ENCODE peak calls at places on chromosomes 11 and 22, in ten cellular contexts. U is endothelial cell of umbilical vein, T is ovary, Q is adrenal gland, Y is IMR-90, K is K562, E is sigmoid colon, R is stomach, G is A549, O is NB4. P is an unnamed sample.

GRCh38 chr11:2825886-2826678 is 59.5 kb downstream of the CDKN1C start:
- DNase-seq in G (peak), Y (peak), Q (peak), T (peak), U (peak), R (no peak), K (no peak), E (peak), O (peak), P (peak)

GRCh38 chr22:36430863-36431262 is 43.1 kb upstream of the MYH9 start:
- DNase-seq in Y (peak), K (peak), E (no peak), U (peak), Q (no peak), G (no peak), R (no peak), O (no peak), T (no peak), P (no peak)

GRCh38 chr22:46851311-46851710 is 88.9 kb downstream of the TBC1D22A start:
- DNase-seq in Q (no peak), Y (no peak), R (no peak), G (no peak), E (no peak), U (no peak), K (no peak), T (no peak), O (no peak), P (no peak)

GRCh38 chr11:121469910-121470309 is 17.1 kb upstream of the SORL1-AS1 start:
- DNase-seq in Y (no peak), U (no peak), T (no peak), Q (no peak), R (no peak), K (no peak), O (no peak), G (no peak), E (no peak), P (no peak)

GRCh38 chr11:2729841-2730240 is 30.0 kb upstream of the KCNQ1OT1 start:
- DNase-seq in E (no peak), Q (no peak), T (no peak), Y (no peak), O (no peak), G (no peak), K (no peak), U (no peak), R (no peak), P (no peak)

GRCh38 chr22:24578355-24579241 is 14.3 kb downstream of the LRRC75B start:
- DNase-seq in U (no peak), O (no peak), E (no peak), K (no peak), R (no peak), G (no peak), Y (peak), Q (no peak), T (no peak), P (no peak)

GRCh38 chr11:83140691-83141455 is 16.1 kb upstream of the PCF11 start:
- DNase-seq in E (no peak), R (no peak), K (no peak), Y (no peak), U (no peak), G (no peak), T (no peak), Q (no peak), O (peak), P (no peak)

GRCh38 chr11:1269957-1270356 is 39.5 kb downstream of the TOLLIP start:
- DNase-seq in R (no peak), K (no peak), G (no peak), U (no peak), Y (no peak), Q (no peak), O (no peak), E (no peak), T (no peak), P (no peak)

GRCh38 chr22:37504964-37505363 is 14.3 kb downstream of the CARD10 start:
- DNase-seq in U (no peak), G (no peak), K (no peak), R (no peak), E (no peak), T (no peak), Q (no peak), Y (no peak), O (no peak), P (no peak)

GRCh38 chr11:123183391-123184099 is 11.5 kb downstream of the CLMP start:
- DNase-seq in Q (no peak), K (no peak), E (no peak), U (no peak), O (no peak), T (no peak), R (no peak), Y (no peak), G (no peak), P (no peak)

GRCh38 chr11:2800655-2801531 is 84.7 kb downstream of the CDKN1C start:
- DNase-seq in U (no peak), R (peak), G (no peak), E (peak), Y (no peak), T (peak), Q (peak), O (no peak), K (no peak), P (no peak)

GRCh38 chr11:22343411-22344032 is 5.3 kb downstream of the SLC17A6 start:
- DNase-seq in U (no peak), Y (no peak), R (no peak), E (no peak), K (no peak), T (no peak), Q (no peak), G (no peak), O (no peak), P (no peak)

GRCh38 chr11:19951558-19952083 is 208.7 kb downstream of the DBX1 start:
- DNase-seq in R (no peak), U (peak), Q (no peak), O (peak), T (no peak), G (peak), K (peak), Y (peak), E (no peak), P (no peak)

GRCh38 chr22:20956258-20957117 is 10.6 kb upstream of the AIFM3 start:
- DNase-seq in R (no peak), U (no peak), E (no peak), O (no peak), G (peak), Y (peak), T (no peak), K (no peak), Q (no peak), P (no peak)

GRCh38 chr11:2808850-2809847 is 76.4 kb downstream of the CDKN1C start:
- DNase-seq in Q (peak), O (peak), G (no peak), T (peak), R (no peak), U (no peak), Y (no peak), E (peak), K (no peak), P (no peak)

GRCh38 chr11:70031631-70032469 is 46.3 kb upstream of the ANO1 start:
- DNase-seq in Q (no peak), U (no peak), O (no peak), K (no peak), R (no peak), T (no peak), Y (no peak), G (no peak), E (no peak), P (no peak)

GRCh38 chr22:47872761-47873535 is 1110.5 kb downstream of the TBC1D22A start:
- DNase-seq in E (no peak), T (no peak), U (no peak), Y (no peak), O (no peak), R (no peak), Q (no peak), K (no peak), G (no peak), P (no peak)

GRCh38 chr11:17570034-17570433 is 23.0 kb downstream of the OTOG start:
- DNase-seq in O (no peak), G (no peak), T (no peak), K (no peak), Q (no peak), Y (no peak), E (no peak), U (no peak), R (no peak), P (no peak)

GRCh38 chr11:30468881-30469280 is 117.3 kb downstream of the MPPED2 start:
- DNase-seq in O (no peak), K (no peak), U (peak), Y (no peak), Q (no peak), R (no peak), E (no peak), G (no peak), T (no peak), P (no peak)

GRCh38 chr11:109320595-109320994 is 101.4 kb upstream of the C11orf87 start:
- DNase-seq in K (no peak), Q (peak), T (no peak), G (no peak), R (no peak), O (no peak), E (no peak), U (peak), Y (peak), P (peak)

GRCh38 chr11:35003658-35004057 is 87.2 kb downstream of the PDHX start:
- DNase-seq in O (no peak), Y (peak), G (no peak), K (no peak), U (no peak), R (no peak), T (no peak), E (no peak), Q (no peak), P (no peak)

GRCh38 chr22:31945478-31945815 is 1.1 kb downstream of the YWHAH start:
- DNase-seq in Q (no peak), K (no peak), E (no peak), R (no peak), G (no peak), T (no peak), Y (no peak), U (no peak), O (peak), P (no peak)

GRCh38 chr11:70090989-70091388 is 12.9 kb downstream of the ANO1 start:
- DNase-seq in R (no peak), K (no peak), U (no peak), T (no peak), O (no peak), Q (no peak), E (peak), G (no peak), Y (peak), P (no peak)

GRCh38 chr11:7664867-7665266 is 8.4 kb downstream of the CYB5R2 start:
- DNase-seq in T (no peak), Q (no peak), Y (no peak), E (no peak), K (no peak), R (no peak), G (no peak), O (no peak), U (no peak), P (no peak)

GRCh38 chr11:56905936-56906335 is 82.8 kb upstream of the OR5AK2 start:
- DNase-seq in E (no peak), U (no peak), R (no peak), Y (no peak), K (no peak), T (no peak), O (no peak), G (no peak), Q (no peak), P (no peak)

GRCh38 chr22:37607010-37607911 is 1.4 kb upstream of the GGA1 start:
- DNase-seq in O (peak), T (peak), G (peak), Q (peak), Y (peak), K (peak), R (peak), E (peak), U (peak), P (peak)

GRCh38 chr11:120184946-120185677 is 25.7 kb upstream of the OAF start:
- DNase-seq in Q (peak), O (no peak), E (peak), G (no peak), K (no peak), Y (peak), R (peak), T (peak), U (no peak), P (no peak)
- TF ChIP-seq POLR2A in Q (no peak), O (no peak), E (peak), G (no peak), K (no peak), Y (no peak), R (no peak), T (peak), U (no peak), P (no peak)

GRCh38 chr11:114297806-114298700 is 1.9 kb downstream of the NNMT start:
- DNase-seq in O (no peak), E (no peak), U (no peak), K (peak), Y (no peak), Q (no peak), R (no peak), G (no peak), T (no peak), P (no peak)

GRCh38 chr11:114298701-114299090 is 2.5 kb downstream of the NNMT start:
- DNase-seq in U (no peak), Y (no peak), Q (no peak), T (no peak), G (no peak), K (no peak), R (no peak), O (no peak), E (no peak), P (no peak)

GRCh38 chr11:114296979-114297372 is 777 bp downstream of the NNMT start:
- DNase-seq in T (no peak), K (no peak), Y (no peak), O (no peak), U (no peak), E (no peak), Q (no peak), R (no peak), G (no peak), P (no peak)

GRCh38 chr11:114295676-114296081 is 520 bp upstream of the NNMT start:
- DNase-seq in Q (no peak), G (no peak), O (no peak), R (no peak), T (no peak), E (no peak), U (no peak), Y (no peak), K (no peak), P (no peak)

DNA sequence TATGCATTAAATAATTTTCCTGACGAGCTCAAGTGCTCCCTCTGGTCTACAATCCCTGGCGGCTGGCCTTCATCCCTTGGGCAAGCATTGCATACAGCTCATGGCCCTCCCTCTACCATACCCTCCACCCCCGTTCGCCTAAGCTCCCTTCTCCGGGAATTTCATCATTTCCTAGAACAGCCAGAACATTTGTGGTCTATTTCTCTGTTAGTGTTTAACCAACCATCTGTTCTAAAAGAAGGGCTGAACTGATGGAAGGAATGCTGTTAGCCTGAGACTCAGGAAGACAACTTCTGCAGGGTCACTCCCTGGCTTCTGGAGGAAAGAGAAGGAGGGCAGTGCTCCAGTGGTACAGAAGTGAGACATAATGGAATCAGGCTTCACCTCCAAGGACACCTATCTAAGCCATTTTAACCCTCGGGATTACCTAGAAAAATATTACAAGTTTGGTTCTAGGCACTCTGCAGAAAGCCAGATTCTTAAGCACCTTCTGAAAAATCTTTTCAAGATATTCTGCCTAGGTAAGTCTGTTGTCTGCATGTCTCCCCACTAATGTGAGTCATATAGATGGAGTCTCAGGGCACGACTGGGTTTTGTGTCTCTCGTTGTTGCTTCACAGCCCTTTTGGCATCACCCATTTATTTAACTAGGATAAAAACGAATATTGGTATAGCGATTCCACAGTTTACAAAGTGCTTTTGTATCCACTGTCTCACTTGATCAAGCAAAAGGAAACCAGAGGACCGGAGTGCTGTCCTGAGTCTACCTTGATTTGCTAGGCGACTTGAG is at the start of gene NNMT:
- DNase-seq in T (peak), U (peak), Q (peak), K (no peak), O (no peak), Y (peak), G (no peak), E (peak), R (peak), P (no peak)
- TF ChIP-seq POLR2A in T (peak), U (peak), Q (no peak), K (no peak), O (no peak), Y (peak), G (no peak), E (peak), R (no peak), P (peak)

GRCh38 chr11:84905411-84905810 is 721.7 kb downstream of the DLG2 start:
- DNase-seq in U (no peak), Y (peak), O (no peak), G (no peak), K (no peak), R (no peak), E (no peak), Q (no peak), T (no peak), P (no peak)
- TF ChIP-seq POLR2A in U (no peak), Y (no peak), O (no peak), G (no peak), K (no peak), R (no peak), E (no peak), Q (no peak), T (no peak), P (no peak)

DNA sequence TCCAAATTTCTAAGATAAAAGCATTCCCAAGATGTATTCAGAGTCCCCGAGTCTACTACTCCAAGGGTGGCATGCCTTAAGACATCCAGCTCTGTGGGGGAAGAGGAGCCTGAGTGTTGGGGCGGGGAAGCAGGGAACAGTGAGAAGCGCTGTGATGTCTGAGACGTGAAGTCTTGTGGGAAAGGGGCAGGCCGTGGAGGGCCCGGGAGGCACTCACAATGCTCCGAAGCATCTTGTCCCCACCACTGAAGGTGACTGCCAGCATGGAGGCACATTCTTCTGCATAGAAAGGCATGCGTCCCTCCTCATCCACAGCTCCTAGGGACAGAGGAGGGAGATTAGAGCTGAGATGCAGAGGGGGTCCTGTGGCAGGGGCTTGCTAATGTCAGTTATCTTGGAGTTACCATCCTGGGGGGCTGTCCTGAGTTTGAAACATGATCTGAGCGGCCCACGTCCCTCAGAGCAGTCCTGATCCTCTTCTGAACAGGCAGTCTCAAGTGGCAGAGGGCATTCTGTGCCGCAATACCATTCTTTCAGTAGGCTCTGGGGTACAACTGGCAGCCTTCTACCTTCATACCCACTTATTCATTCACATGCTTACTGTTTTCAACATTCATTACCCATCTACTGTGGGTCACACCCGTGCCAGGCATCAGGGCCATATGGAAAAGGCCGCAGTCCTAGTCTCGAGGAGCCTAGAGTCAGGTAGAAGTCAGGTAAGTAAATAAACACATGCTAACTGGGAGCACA is 8.7 kb downstream of the PCSK7 start:
- DNase-seq in E (peak), Q (no peak), Y (no peak), O (no peak), T (no peak), R (no peak), K (no peak), G (no peak), U (no peak), P (no peak)
- TF ChIP-seq POLR2A in E (no peak), Q (no peak), Y (no peak), O (no peak), T (no peak), R (no peak), K (no peak), G (no peak), U (no peak), P (no peak)

GRCh38 chr22:42074153-42074750 is at the start of gene PHETA2:
- DNase-seq in K (no peak), G (no peak), R (peak), T (peak), Y (peak), E (no peak), Q (peak), O (no peak), U (peak), P (no peak)
- TF ChIP-seq POLR2A in K (no peak), G (no peak), R (no peak), T (no peak), Y (peak), E (no peak), Q (no peak), O (no peak), U (peak), P (no peak)

DNA sequence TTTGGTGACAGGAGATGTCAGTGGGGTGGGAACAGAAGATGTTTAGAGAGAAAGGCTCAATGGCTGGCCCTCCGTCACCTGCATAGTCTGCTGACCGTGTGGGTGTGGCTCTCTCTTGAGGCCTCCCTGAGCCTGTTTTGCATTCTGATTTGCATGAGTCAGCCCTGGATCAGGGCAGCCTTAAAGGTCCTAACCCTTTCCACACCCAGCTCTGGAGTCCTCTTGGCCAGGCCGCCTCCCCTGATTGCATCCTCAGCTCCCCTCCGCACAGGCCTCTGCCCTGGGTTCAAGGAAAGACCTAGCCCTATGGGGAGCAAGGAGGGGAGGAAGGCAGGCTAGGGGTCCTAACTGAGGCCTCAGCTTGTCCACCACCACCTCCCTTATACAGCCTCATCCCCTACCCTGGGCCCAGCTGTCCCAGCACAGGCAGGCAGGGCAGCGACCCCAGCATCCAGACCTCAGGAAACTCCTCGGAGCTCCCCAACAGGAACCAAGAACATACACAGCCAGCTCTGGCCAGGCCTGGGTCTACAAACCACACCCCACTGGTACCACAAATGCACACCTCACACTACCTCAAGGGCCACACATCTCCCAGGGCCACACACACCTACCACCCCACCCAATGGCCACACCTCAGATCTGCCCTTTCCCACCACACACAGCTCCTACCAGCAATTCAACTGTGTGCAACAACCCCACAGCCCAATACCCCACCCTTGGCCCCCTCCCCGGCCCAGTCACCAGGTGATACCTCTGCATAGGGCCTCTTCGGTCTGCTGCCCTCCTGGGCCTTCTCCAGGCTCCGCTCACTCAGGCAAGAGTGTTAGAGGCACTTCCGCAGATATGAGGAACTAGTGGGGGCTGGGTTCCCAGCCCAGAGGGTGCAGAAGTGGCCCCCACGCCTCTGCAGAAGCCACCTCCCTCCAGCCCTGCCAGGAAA is 13.7 kb downstream of the ARAP1 start:
- DNase-seq in O (peak), E (peak), K (peak), U (no peak), T (no peak), Q (no peak), R (peak), Y (peak), G (no peak), P (peak)
- TF ChIP-seq POLR2A in O (no peak), E (no peak), K (no peak), U (no peak), T (no peak), Q (no peak), R (no peak), Y (no peak), G (no peak), P (no peak)

GRCh38 chr11:102451693-102452460 is 688 bp downstream of the TMEM123 start:
- DNase-seq in T (peak), R (peak), U (peak), Y (peak), Q (peak), E (peak), K (peak), O (peak), G (peak), P (peak)
- TF ChIP-seq POLR2A in T (no peak), R (no peak), U (no peak), Y (no peak), Q (no peak), E (no peak), K (no peak), O (peak), G (no peak), P (peak)

P was measured in H54.